ENCODE peak calls at places on chromosomes 4 and X, in eight cellular contexts. O is MM.1S; M is endodermal cell; N is T-cell; F is stimulated activated CD8-positive, alpha-beta memory T cell treated with anti-CD3 and anti-CD28 coated beads, Interleukin-15, amount 100 ng/mL, for 1 hour; S is substantia nigra; T is stimulated activated CD4-positive, alpha-beta T cell treated with anti-CD3 and anti-CD28 coated beads, Interleukin-12 subunit alpha, Interleukin-12 subunit beta, amount 100 ng/mL, for 48 hours; G is memory B cell. I is an unnamed sample.

GRCh38 chr4:143071351-143071750 is 113.4 kb upstream of the USP38 start:
- DNase-seq in O (no peak), M (no peak), N (no peak), F (no peak), S (no peak), T (no peak), G (no peak), I (no peak)

GRCh38 chr4:99221980-99222379 is 2.9 kb upstream of the ADH6 start:
- DNase-seq in O (no peak), M (no peak), N (no peak), F (no peak), S (no peak), T (no peak), G (no peak), I (no peak)

GRCh38 chrX:72121381-72121780 is 10.3 kb downstream of the RTL5 start:
- DNase-seq in O (peak; percentile 63), M (peak; percentile 10), N (peak; percentile 21), F (no peak), S (no peak), T (no peak), G (no peak), I (no peak)

GRCh38 chr4:148315049-148315448 is 127.2 kb downstream of the NR3C2 start:
- DNase-seq in O (no peak), M (no peak), N (no peak), F (no peak), S (no peak), T (no peak), G (no peak), I (no peak)

GRCh38 chr4:88592600-88593448 is 544 bp downstream of the HERC3 start:
- DNase-seq in O (peak; percentile 87), M (peak; percentile 85), N (peak; percentile 67), F (peak; percentile 49), S (peak; percentile 76), T (peak; percentile 79), G (peak; percentile 72), I (peak; percentile 38)

GRCh38 chr4:47835489-47835888 is 2.4 kb downstream of the CORIN start:
- DNase-seq in O (no peak), M (no peak), N (no peak), F (no peak), S (no peak), T (no peak), G (no peak), I (no peak)

GRCh38 chrX:118156953-118157608 is 40.5 kb upstream of the KLHL13 start:
- DNase-seq in O (no peak), M (no peak), N (no peak), F (no peak), S (no peak), T (no peak), G (no peak), I (no peak)

GRCh38 chr4:52788806-52789205 is 37.6 kb upstream of the ERVMER34-1 start:
- DNase-seq in O (no peak), M (peak; percentile 47), N (no peak), F (no peak), S (no peak), T (no peak), G (no peak), I (no peak)